ENCODE peak calls at places on chromosomes 1 and 21, in four cellular contexts. K is endothelial cell of umbilical vein, U is OCI-LY7, N is fibroblast of lung. E is an unnamed sample.

GRCh38 chr1:162502928-162503327 is 5.3 kb downstream of the UHMK1 start:
- DNase-seq in K (no peak), U (no peak), N (peak; percentile 40), E (peak; percentile 68)

GRCh38 chr1:234568345-234568744 is 41.6 kb downstream of the IRF2BP2 start:
- DNase-seq in K (no peak), U (no peak), N (no peak), E (no peak)

GRCh38 chr1:192805832-192806323 is 3.0 kb upstream of the RGS2 start:
- DNase-seq in K (peak; percentile 88), U (peak; percentile 73), N (peak; percentile 90), E (peak; percentile 92)

GRCh38 chr1:216215169-216215568 is 208.1 kb downstream of the USH2A start:
- DNase-seq in K (no peak), U (no peak), N (no peak), E (no peak)

GRCh38 chr1:13751985-13752384 is 52.0 kb downstream of the PRDM2 start:
- DNase-seq in K (no peak), U (no peak), N (no peak), E (no peak)

GRCh38 chr21:28953247-28953646 is 39.4 kb downstream of the LTN1 start:
- DNase-seq in K (no peak), U (no peak), N (no peak), E (no peak)

GRCh38 chr1:84724128-84724860 is 34.0 kb upstream of the SSX2IP start:
- DNase-seq in K (no peak), U (peak; percentile 41), N (no peak), E (no peak)

GRCh38 chr1:112533029-112533428 is 24.3 kb downstream of the WNT2B start:
- DNase-seq in K (no peak), U (no peak), N (peak; percentile 59), E (peak; percentile 87)

GRCh38 chr1:1892079-1892762 is 1.3 kb upstream of the GNB1 start:
- DNase-seq in K (no peak), U (peak; percentile 56), N (no peak), E (no peak)

GRCh38 chr1:51316764-51317120 is 13.6 kb downstream of the TTC39A start:
- DNase-seq in K (no peak), U (no peak), N (no peak), E (peak; percentile 30)

GRCh38 chr1:227761621-227762230 is 26.5 kb downstream of the SNAP47 start:
- DNase-seq in K (no peak), U (no peak), N (no peak), E (no peak)

GRCh38 chr1:40096977-40097782 is at the start of gene PPT1:
- DNase-seq in K (peak; percentile 75), U (peak; percentile 89), N (peak; percentile 65), E (peak; percentile 42)

GRCh38 chr1:107139833-107140702 is 771 bp upstream of the NTNG1 start:
- DNase-seq in K (peak; percentile 3), U (peak; percentile 68), N (peak; percentile 87), E (peak; percentile 64)

GRCh38 chr1:9080704-9081291 is 11.4 kb upstream of the SLC2A5 start:
- DNase-seq in K (no peak), U (peak; percentile 61), N (no peak), E (peak; percentile 52)

GRCh38 chr1:111450185-111450584 is 921 bp downstream of the ATP5PB start:
- DNase-seq in K (no peak), U (no peak), N (no peak), E (no peak)

GRCh38 chr1:91730781-91731732 is 154.9 kb downstream of the TGFBR3 start:
- DNase-seq in K (no peak), U (no peak), N (peak; percentile 87), E (peak; percentile 71)

GRCh38 chr1:9657521-9658032 is 6.0 kb downstream of the PIK3CD start:
- DNase-seq in K (no peak), U (no peak), N (no peak), E (no peak)

DNA sequence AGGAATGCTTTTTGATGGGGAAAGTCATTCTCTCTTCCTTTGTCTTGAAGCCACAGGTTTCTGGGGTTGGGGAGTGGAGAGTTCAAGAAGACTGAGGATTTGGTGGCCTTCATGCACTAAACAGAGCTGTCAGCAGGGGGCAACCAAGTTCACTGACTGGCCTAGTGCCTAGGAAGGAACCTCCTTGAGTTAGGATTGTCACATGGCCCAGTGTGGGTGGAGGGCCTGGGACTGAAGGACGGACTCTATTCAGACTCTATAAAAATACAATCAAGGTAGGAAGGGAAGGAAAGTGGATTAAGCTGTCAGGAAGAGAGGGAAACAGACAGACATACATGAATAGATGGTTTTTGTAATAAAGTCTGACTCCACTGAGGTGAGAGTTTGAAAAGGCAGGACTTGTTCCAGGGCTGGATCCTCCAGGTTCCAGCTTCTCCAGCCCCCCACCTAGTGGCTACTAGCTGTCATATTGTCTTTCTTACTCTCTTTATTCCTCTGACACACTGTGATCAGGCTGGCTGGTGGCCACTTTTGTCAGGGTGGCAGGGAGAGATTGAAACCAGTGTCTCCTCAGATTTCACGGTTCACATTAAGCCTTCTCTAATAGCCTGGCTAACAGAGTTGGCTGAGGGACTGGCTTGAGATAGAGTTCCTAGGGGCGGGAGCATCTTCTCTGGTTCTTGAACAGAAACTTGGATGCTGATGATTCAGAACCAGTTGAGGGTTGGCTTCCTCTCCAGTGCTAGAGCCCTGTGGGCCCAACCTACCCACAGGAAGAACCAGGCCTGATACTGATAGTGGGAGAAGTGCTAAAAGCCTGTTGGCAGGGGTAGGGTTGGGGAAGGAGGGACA is 4.1 kb upstream of the SH3BGRL3 start:
- DNase-seq in K (peak; percentile 93), U (peak; percentile 78), N (peak; percentile 92), E (peak; percentile 96)
- H3K4me1 ChIP-seq in K (peaks cover 31% of the 10 kb centered on the region), U (peaks cover 30% of the 10 kb centered on the region), N (peaks cover 44% of the 10 kb centered on the region), E (peaks cover 50% of the 10 kb centered on the region)

DNA sequence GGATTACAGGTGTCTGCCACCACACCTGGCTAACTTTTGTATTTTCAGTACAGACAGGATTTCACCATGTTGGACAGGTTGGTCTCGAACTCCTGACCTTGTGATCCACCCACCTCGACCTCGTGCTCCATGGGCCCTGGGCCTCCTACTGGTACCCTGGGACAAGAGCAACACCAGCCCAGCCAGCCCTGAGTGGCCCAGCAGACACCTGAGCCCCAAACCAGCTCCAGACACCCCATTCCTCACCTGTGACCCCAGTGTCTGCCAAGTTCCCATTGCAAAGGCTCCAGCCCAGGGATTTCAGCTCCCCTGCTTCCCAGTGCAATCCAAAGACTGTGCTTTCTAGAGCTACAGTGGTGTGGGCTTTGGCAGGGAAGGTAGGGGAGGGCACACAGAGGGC is 14.6 kb downstream of the MEF2D start:
- DNase-seq in K (no peak), U (no peak), N (no peak), E (no peak)
- H3K4me1 ChIP-seq in K (peaks cover 12% of the 10 kb centered on the region), U (peaks cover 95% of the 10 kb centered on the region), N (peaks cover 20% of the 10 kb centered on the region), E (peaks cover 21% of the 10 kb centered on the region)

GRCh38 chr21:37472581-37472980 is 106.0 kb downstream of the DYRK1A start:
- DNase-seq in K (no peak), U (no peak), N (no peak), E (no peak)

GRCh38 chr21:37474342-37474741 is 107.8 kb downstream of the DYRK1A start:
- DNase-seq in K (no peak), U (no peak), N (no peak), E (no peak)

GRCh38 chr21:37469441-37469840 is 102.9 kb downstream of the DYRK1A start:
- DNase-seq in K (no peak), U (no peak), N (no peak), E (no peak)

GRCh38 chr21:37478821-37479220 is 112.2 kb downstream of the DYRK1A start:
- DNase-seq in K (no peak), U (no peak), N (no peak), E (no peak)

DNA sequence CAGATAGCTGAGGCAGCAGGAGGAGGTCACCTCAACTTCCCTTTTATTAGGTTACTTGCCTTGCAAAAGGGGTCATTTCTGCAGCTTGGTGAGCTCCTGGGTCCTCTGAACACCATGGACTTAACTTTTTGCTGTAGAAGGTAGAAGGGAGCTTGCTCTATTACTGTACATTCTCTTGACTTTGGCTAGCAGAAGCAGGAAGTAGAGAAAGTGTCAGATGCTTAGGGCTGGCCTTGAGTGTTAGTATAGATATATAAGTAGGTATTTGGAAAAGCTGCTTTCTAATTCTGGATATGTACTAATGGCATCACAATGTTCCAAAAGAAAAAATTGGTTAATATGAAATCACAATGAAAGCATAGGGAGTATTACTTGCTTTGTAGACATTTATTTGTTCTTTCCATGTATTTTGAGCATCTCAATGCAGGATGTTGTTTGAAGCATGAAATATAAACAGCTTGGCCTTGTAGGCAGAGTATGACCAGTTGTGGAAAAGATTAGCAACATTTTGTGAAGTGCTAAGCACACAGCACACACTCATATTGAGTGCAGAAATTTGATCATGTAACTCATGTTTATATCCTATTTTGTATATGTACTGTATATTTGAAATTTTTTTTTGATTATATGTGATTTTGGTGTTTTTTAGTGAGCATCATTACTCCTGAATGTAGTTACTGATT is 108.8 kb downstream of the DYRK1A start:
- DNase-seq in K (no peak), U (no peak), N (no peak), E (no peak)
- H3K4me1 ChIP-seq in K (peaks cover 4% of the 10 kb centered on the region), U (no peaks in the 10 kb centered on the region), N (no peaks in the 10 kb centered on the region), E (no peaks in the 10 kb centered on the region)

GRCh38 chr21:25422610-25423608 is 184.4 kb downstream of the MRPL39 start:
- DNase-seq in K (no peak), U (no peak), N (no peak), E (no peak)

GRCh38 chr21:25424045-25424444 is 183.2 kb downstream of the MRPL39 start:
- DNase-seq in K (no peak), U (peak; percentile 1), N (no peak), E (no peak)

GRCh38 chr21:25421327-25422028 is 185.8 kb downstream of the MRPL39 start:
- DNase-seq in K (peak; percentile 60), U (peak; percentile 50), N (peak; percentile 76), E (peak; percentile 20)

GRCh38 chr21:25424674-25425073 is 182.6 kb downstream of the MRPL39 start:
- DNase-seq in K (no peak), U (no peak), N (no peak), E (no peak)

GRCh38 chr21:25420831-25421230 is 186.4 kb downstream of the MRPL39 start:
- DNase-seq in K (no peak), U (no peak), N (no peak), E (no peak)
- H3K4me1 ChIP-seq in K (no peaks in the 10 kb centered on the region), U (peaks cover 17% of the 10 kb centered on the region), N (no peaks in the 10 kb centered on the region), E (no peaks in the 10 kb centered on the region)

GRCh38 chr1:175130649-175131045 is 61.9 kb downstream of the KIAA0040 start:
- DNase-seq in K (no peak), U (peak; percentile 29), N (no peak), E (no peak)
- H3K4me1 ChIP-seq in K (no peaks in the 10 kb centered on the region), U (peaks cover 27% of the 10 kb centered on the region), N (peaks cover 2% of the 10 kb centered on the region), E (peaks cover 6% of the 10 kb centered on the region)

GRCh38 chr1:41482906-41483895 is 1.3 kb downstream of the EDN2 start:
- DNase-seq in K (no peak), U (no peak), N (no peak), E (no peak)
- H3K4me1 ChIP-seq in K (peaks cover 17% of the 10 kb centered on the region), U (no peaks in the 10 kb centered on the region), N (no peaks in the 10 kb centered on the region), E (peaks cover 49% of the 10 kb centered on the region)

DNA sequence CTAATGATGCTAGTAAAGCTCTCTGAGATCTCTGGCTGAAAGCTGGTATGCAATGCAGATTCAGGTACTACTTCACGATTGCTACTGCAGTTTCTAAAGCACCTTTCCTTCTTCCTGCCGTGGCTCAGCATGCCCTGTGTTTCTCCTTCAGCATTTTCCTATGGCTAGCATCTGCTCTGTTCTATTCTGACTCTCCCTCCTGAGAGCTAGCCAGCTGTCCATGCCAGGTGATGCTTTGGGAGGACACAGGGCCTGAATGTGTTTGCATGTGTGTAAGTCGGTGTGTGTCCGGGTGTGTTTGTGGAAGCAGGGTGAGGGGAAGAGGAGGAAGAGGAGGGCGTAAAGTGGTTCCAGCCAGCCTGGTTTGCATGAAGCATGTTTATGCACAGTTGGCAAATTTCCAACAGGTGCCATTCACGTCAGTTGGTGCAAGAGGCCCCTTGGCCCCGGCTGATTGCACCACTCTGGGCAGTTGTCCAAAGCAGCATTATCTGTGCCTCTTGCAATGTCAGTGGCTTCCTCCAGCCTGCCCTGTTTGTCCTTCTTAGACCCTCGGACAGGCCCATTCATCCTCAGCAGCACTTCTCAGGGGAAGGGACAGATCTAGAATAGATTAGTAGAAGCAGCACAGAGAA is 433.3 kb downstream of the DISC1 start:
- DNase-seq in K (no peak), U (no peak), N (no peak), E (no peak)
- H3K4me1 ChIP-seq in K (no peaks in the 10 kb centered on the region), U (no peaks in the 10 kb centered on the region), N (no peaks in the 10 kb centered on the region), E (no peaks in the 10 kb centered on the region)

E was measured in astrocyte.